ENCODE peak calls at places on chromosome 12, in four cellular contexts. V, T, Q and G are unnamed samples.

GRCh38 chr12:52566847-52567291 is 6.8 kb downstream of the KRT74 start:
- DNase-seq in V (no peak), T (no peak), Q (no peak), G (no peak)

GRCh38 chr12:54010053-54010971 is 1.5 kb downstream of the HOXC8 start:
- DNase-seq in V (no peak), T (no peak), Q (no peak), G (no peak)

GRCh38 chr12:56110571-56110970 is 5.9 kb upstream of the RPL41 start:
- DNase-seq in V (no peak), T (no peak), Q (no peak), G (no peak)

GRCh38 chr12:13171921-13172859 is 24.3 kb upstream of the EMP1 start:
- DNase-seq in V (no peak), T (peak), Q (no peak), G (peak)

GRCh38 chr12:98182791-98183190 is 332.6 kb upstream of the TMPO start:
- DNase-seq in V (no peak), T (peak), Q (no peak), G (no peak)

GRCh38 chr12:89454080-89454848 is 70.3 kb downstream of the GALNT4 start:
- DNase-seq in V (no peak), T (peak), Q (no peak), G (no peak)

GRCh38 chr12:112164326-112164660 is 38.9 kb downstream of the TRAFD1 start:
- DNase-seq in V (no peak), T (no peak), Q (no peak), G (no peak)

GRCh38 chr12:96814200-96814599 is 92.9 kb upstream of the NEDD1 start:
- DNase-seq in V (no peak), T (no peak), Q (no peak), G (no peak)

GRCh38 chr12:105921055-105921454 is 217.7 kb downstream of the NUAK1 start:
- DNase-seq in V (no peak), T (no peak), Q (no peak), G (no peak)

GRCh38 chr12:49027846-49028245 is 9.3 kb upstream of the PRKAG1 start:
- DNase-seq in V (no peak), T (no peak), Q (no peak), G (no peak)

GRCh38 chr12:122850695-122851350 is 15.6 kb downstream of the HIP1R start:
- DNase-seq in V (no peak), T (no peak), Q (no peak), G (no peak)

GRCh38 chr12:127149226-127149964 is 1117.6 kb upstream of the TMEM132C start:
- DNase-seq in V (no peak), T (no peak), Q (no peak), G (no peak)

GRCh38 chr12:6937481-6938352 is 5.9 kb upstream of the RNU7-1 start:
- DNase-seq in V (peak), T (peak), Q (peak), G (peak)

GRCh38 chr12:6866163-6866919 is 990 bp upstream of the TPI1 start:
- DNase-seq in V (no peak), T (no peak), Q (no peak), G (peak)

GRCh38 chr12:109840349-109841073 is 7.3 kb upstream of the TRPV4 start:
- DNase-seq in V (peak), T (peak), Q (no peak), G (peak)

GRCh38 chr12:85782711-85783110 is 53.5 kb downstream of the RASSF9 start:
- DNase-seq in V (no peak), T (no peak), Q (no peak), G (no peak)

GRCh38 chr12:104097954-104098353 is 33.6 kb downstream of the HCFC2 start:
- DNase-seq in V (no peak), T (no peak), Q (no peak), G (no peak)